ENCODE peak calls at places on chromosomes 13 and 19, in six cellular contexts. K is bronchial epithelial cell, T is foreskin fibroblast, S is AG09309, P is Calu3, L is AG10803. U is an unnamed sample.

GRCh38 chr19:33411621-33412180 is 38.2 kb downstream of the CEBPG start:
- DNase-seq in K (no peak), T (no peak), S (no peak), P (no peak), L (no peak), U (no peak)

GRCh38 chr13:93230466-93230865 is 3.9 kb downstream of the GPC6 start:
- DNase-seq in K (peak; percentile 67), T (peak; percentile 80), S (peak; percentile 67), P (no peak), L (peak; percentile 90), U (no peak)

GRCh38 chr19:45455707-45456499 is 11.9 kb upstream of the FOSB start:
- DNase-seq in K (peak; percentile 97), T (peak; percentile 100), S (peak; percentile 96), P (peak; percentile 99), L (peak; percentile 99), U (peak; percentile 73)

GRCh38 chr19:4713384-4713951 is 10.2 kb downstream of the DPP9 start:
- DNase-seq in K (peak; percentile 99), T (peak; percentile 95), S (peak; percentile 94), P (peak; percentile 83), L (peak; percentile 95), U (no peak)

GRCh38 chr13:33911521-33911920 is 93.6 kb downstream of the RFC3 start:
- DNase-seq in K (peak; percentile 65), T (no peak), S (no peak), P (no peak), L (no peak), U (no peak)

GRCh38 chr13:79417741-79418140 is 11.7 kb upstream of the RBM26 start:
- DNase-seq in K (peak; percentile 53), T (no peak), S (no peak), P (no peak), L (no peak), U (no peak)

GRCh38 chr13:23707674-23708073 is 137.5 kb downstream of the TNFRSF19 start:
- DNase-seq in K (peak; percentile 46), T (peak; percentile 68), S (no peak), P (peak; percentile 13), L (peak; percentile 53), U (no peak)

GRCh38 chr13:113954046-113954841 is 19.6 kb downstream of the C13orf46 start:
- DNase-seq in K (no peak), T (no peak), S (no peak), P (no peak), L (no peak), U (no peak)

GRCh38 chr19:18596752-18597157 is 8.2 kb downstream of the REX1BD start:
- DNase-seq in K (no peak), T (no peak), S (no peak), P (peak; percentile 38), L (peak; percentile 16), U (peak; percentile 78)

GRCh38 chr19:19460761-19461265 is 54.5 kb downstream of the TSSK6 start:
- DNase-seq in K (no peak), T (peak; percentile 70), S (no peak), P (no peak), L (peak; percentile 49), U (peak; percentile 36)

DNA sequence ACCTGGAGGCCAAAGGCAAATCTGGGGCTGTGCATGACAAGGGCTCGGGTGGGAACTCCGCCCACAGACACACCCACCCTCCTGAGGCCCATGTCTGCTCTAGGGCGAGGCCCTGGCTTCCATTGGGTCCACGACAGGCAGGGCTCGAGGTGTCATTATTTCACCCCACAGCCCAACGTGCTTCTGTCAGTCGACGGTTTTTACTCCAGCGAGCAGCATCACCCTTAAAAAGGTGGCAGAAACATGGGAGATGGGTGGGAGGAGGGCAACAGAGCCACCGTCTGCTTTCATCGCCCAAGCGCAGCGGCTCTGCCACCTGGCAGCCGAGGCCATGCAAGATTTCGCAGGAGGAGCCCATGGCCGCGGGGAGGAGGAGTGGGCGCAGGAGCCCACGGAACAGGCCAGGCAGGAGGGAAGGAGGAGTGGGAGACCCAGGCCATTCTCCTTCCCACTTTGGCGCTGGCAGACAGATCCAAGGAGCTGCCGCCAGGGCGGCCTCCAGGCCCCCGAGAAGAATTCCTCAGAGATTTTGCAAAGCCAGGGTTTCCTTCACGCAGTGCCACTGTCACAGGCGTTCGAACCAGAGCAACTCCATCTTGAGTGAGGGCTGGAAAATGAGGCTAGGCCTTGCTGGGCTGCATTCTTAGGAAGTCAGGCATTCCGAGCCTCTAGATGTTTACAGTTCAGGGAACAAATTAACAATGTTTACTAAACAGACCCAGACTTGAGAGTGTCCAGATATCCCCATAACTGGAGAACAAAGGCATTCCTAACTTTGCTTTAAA is 49.3 kb upstream of the TUBGCP3 start:
- DNase-seq in K (no peak), T (no peak), S (no peak), P (no peak), L (no peak), U (no peak)
- TF ChIP-seq CTCF in K (no peak), T (no peak), S (no peak), P (no peak), L (no peak), U (peak; percentile 8)

GRCh38 chr13:53201454-53202225 is 173.0 kb downstream of the OLFM4 start:
- DNase-seq in K (no peak), T (no peak), S (no peak), P (no peak), L (no peak), U (peak; percentile 45)
- TF ChIP-seq CTCF in K (peak; percentile 41), T (no peak), S (no peak), P (no peak), L (no peak), U (no peak)

GRCh38 chr19:43561144-43561970 is 14.0 kb downstream of the XRCC1 start:
- DNase-seq in K (no peak), T (no peak), S (no peak), P (no peak), L (no peak), U (no peak)

GRCh38 chr19:43562211-43562697 is 13.1 kb downstream of the XRCC1 start:
- DNase-seq in K (no peak), T (no peak), S (no peak), P (no peak), L (no peak), U (no peak)

GRCh38 chr19:43563816-43564215 is 11.5 kb downstream of the XRCC1 start:
- DNase-seq in K (no peak), T (no peak), S (no peak), P (no peak), L (no peak), U (no peak)

GRCh38 chr19:43562698-43563241 is 12.6 kb downstream of the XRCC1 start:
- DNase-seq in K (peak; percentile 41), T (peak; percentile 36), S (peak; percentile 92), P (no peak), L (peak; percentile 94), U (no peak)

GRCh38 chr19:43560687-43561086 is 14.6 kb downstream of the XRCC1 start:
- DNase-seq in K (no peak), T (peak; percentile 33), S (no peak), P (peak; percentile 11), L (no peak), U (no peak)
- TF ChIP-seq CTCF in K (peak; percentile 3), T (no peak), S (peak; percentile 24), P (no peak), L (peak; percentile 14), U (no peak)

DNA sequence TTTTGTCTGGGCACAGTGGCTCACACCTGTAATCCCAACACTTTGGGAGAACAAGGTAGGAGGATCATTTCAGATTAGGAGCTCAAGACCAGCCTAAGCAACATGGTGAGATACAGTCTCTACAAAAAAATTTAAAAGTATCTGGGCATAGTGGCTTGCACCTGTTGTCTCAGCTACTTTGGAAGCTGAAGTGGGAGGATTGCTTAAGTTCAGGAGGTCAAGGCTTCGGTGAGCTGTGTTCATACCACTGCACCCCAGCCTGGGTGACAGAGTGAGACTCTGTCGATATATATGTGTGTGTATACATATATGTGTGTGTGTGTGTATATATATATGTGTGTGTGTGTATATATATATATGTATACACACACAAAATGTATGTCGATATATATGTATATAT is 833.0 kb downstream of the PCDH9 start:
- DNase-seq in K (no peak), T (no peak), S (no peak), P (no peak), L (no peak), U (no peak)
- TF ChIP-seq CTCF in K (no peak), T (no peak), S (no peak), P (no peak), L (no peak), U (no peak)

GRCh38 chr13:42216422-42216735 is 55.6 kb upstream of the AKAP11 start:
- DNase-seq in K (no peak), T (no peak), S (no peak), P (no peak), L (no peak), U (no peak)
- TF ChIP-seq CTCF in K (no peak), T (no peak), S (no peak), P (no peak), L (no peak), U (no peak)

GRCh38 chr19:13110099-13110610 is 6.4 kb downstream of the TRMT1 start:
- DNase-seq in K (no peak), T (no peak), S (no peak), P (no peak), L (no peak), U (no peak)
- TF ChIP-seq CTCF in K (no peak), T (no peak), S (no peak), P (no peak), L (no peak), U (no peak)

U was measured in nephron progenitor cell.